ENCODE peak calls at places on chromosomes 2 and 18, in nine cellular contexts. S is suprapubic skin, I is spleen, E is body of pancreas, Q is transverse colon, C is HepG2, V is uterus, J is ovary, Z is NB4. D is an unnamed sample.

GRCh38 chr2:216911008-216911407 is 51.1 kb upstream of the TNP1 start:
- DNase-seq in S (no peak), I (no peak), E (no peak), Q (no peak), C (no peak), V (no peak), J (no peak), Z (no peak), D (no peak)

GRCh38 chr2:40373093-40373492 is 78.8 kb downstream of the SLC8A1 start:
- DNase-seq in S (no peak), I (no peak), E (no peak), Q (no peak), C (no peak), V (no peak), J (no peak), Z (no peak), D (no peak)

GRCh38 chr2:174607989-174608865 is 10.6 kb upstream of the WIPF1 start:
- DNase-seq in S (no peak), I (no peak), E (no peak), Q (no peak), C (no peak), V (no peak), J (no peak), Z (no peak), D (no peak)

GRCh38 chr2:148282201-148282600 is 261.3 kb downstream of the MBD5 start:
- DNase-seq in S (no peak), I (no peak), E (no peak), Q (no peak), C (no peak), V (no peak), J (no peak), Z (peak), D (no peak)

GRCh38 chr2:237911363-237912017 is 52.1 kb downstream of the RAMP1 start:
- DNase-seq in S (no peak), I (peak), E (no peak), Q (no peak), C (no peak), V (no peak), J (no peak), Z (no peak), D (no peak)

GRCh38 chr2:187875271-187875670 is 321.0 kb upstream of the TFPI start:
- DNase-seq in S (no peak), I (no peak), E (no peak), Q (no peak), C (no peak), V (no peak), J (no peak), Z (no peak), D (no peak)

GRCh38 chr2:104412384-104412783 is 441.5 kb upstream of the POU3F3 start:
- DNase-seq in S (no peak), I (no peak), E (peak), Q (peak), C (peak), V (no peak), J (no peak), Z (peak), D (no peak)

GRCh38 chr2:99789851-99790250 is 300.0 kb upstream of the REV1 start:
- DNase-seq in S (no peak), I (no peak), E (no peak), Q (no peak), C (no peak), V (no peak), J (no peak), Z (no peak), D (no peak)

GRCh38 chr2:112168422-112169124 is 30.4 kb downstream of the FBLN7 start:
- DNase-seq in S (peak), I (no peak), E (no peak), Q (no peak), C (peak), V (no peak), J (no peak), Z (no peak), D (peak)

GRCh38 chr2:206092297-206092696 is 6.3 kb upstream of the INO80D start:
- DNase-seq in S (no peak), I (no peak), E (no peak), Q (no peak), C (no peak), V (no peak), J (no peak), Z (no peak), D (no peak)

GRCh38 chr2:85890522-85891176 is 1.9 kb upstream of the ST3GAL5 start:
- DNase-seq in S (no peak), I (peak), E (no peak), Q (no peak), C (no peak), V (no peak), J (no peak), Z (peak), D (no peak)

GRCh38 chr2:55518846-55519167 is 711 bp upstream of the CFAP36 start:
- DNase-seq in S (no peak), I (no peak), E (no peak), Q (no peak), C (peak), V (no peak), J (no peak), Z (peak), D (no peak)

GRCh38 chr18:57698571-57699276 is 77.1 kb upstream of the NARS1 start:
- DNase-seq in S (no peak), I (no peak), E (no peak), Q (no peak), C (no peak), V (no peak), J (no peak), Z (no peak), D (no peak)

GRCh38 chr2:65637061-65637460 is 204.7 kb upstream of the SPRED2 start:
- DNase-seq in S (no peak), I (no peak), E (no peak), Q (no peak), C (no peak), V (no peak), J (no peak), Z (no peak), D (no peak)

GRCh38 chr2:12251749-12252148 is 465.0 kb upstream of the TRIB2 start:
- DNase-seq in S (no peak), I (no peak), E (no peak), Q (no peak), C (no peak), V (no peak), J (no peak), Z (no peak), D (no peak)

GRCh38 chr2:157246212-157247067 is 11.1 kb upstream of the GALNT5 start:
- DNase-seq in S (no peak), I (no peak), E (no peak), Q (no peak), C (no peak), V (no peak), J (no peak), Z (no peak), D (peak)

GRCh38 chr2:42492691-42493467 is 903 bp downstream of the KCNG3 start:
- DNase-seq in S (no peak), I (peak), E (peak), Q (peak), C (no peak), V (no peak), J (peak), Z (no peak), D (no peak)

GRCh38 chr2:55048925-55049793 is 1.1 kb downstream of the RTN4 start:
- DNase-seq in S (peak), I (peak), E (peak), Q (peak), C (peak), V (peak), J (peak), Z (peak), D (no peak)

GRCh38 chr2:85611217-85611704 is 605 bp downstream of the C2orf68 start:
- DNase-seq in S (no peak), I (no peak), E (no peak), Q (no peak), C (no peak), V (no peak), J (no peak), Z (no peak), D (no peak)

GRCh38 chr2:56749152-56749752 is 565.5 kb downstream of the CCDC85A start:
- DNase-seq in S (no peak), I (no peak), E (no peak), Q (no peak), C (peak), V (no peak), J (no peak), Z (peak), D (peak)

DNA sequence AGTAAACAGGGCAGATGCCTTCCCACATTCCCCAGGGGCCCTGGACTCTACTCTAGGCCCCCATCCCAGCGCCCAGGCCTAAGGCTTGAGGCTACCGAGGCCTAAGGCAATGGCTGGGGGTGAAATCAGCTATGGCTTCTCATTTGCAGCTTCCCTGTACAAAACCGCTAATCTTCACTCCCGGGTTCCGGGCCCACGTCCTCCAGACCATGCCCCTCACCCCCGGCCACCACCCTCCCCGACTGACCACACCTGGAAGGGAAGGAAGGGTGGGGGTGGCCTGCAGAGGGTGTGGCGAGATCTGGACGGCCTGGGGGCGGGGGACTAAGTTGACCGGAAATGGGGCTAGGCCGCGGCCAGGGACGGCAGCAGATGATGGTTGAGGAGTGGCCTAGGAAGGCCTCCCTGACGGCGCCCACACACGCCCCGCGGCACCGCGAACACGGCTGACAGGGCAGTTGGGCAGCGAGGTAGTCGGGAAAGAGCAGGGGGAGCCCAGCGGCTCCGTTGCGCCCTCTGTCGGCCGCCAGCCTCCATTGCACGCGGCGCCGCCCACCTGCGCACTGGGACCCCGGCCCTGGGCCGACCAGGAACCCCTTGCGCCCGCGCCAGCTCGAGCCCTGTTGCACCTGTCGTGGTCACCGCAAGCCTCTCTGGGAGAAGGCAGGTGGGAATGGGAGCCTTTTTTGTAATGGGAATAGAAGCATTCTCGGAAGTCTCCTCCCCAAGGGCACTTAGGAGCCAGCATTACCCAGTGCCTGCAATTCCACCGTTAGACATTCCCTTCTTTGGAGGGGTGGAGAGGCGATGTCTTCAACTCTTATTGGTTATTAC is 117.1 kb upstream of the STPG4 start:
- DNase-seq in S (peak), I (peak), E (peak), Q (peak), C (no peak), V (peak), J (peak), Z (peak), D (peak)
- TF ChIP-seq POLR2A in S (no peak), I (no peak), E (no peak), Q (peak), C (no peak), V (peak), J (no peak), Z (no peak), D (no peak)

DNA sequence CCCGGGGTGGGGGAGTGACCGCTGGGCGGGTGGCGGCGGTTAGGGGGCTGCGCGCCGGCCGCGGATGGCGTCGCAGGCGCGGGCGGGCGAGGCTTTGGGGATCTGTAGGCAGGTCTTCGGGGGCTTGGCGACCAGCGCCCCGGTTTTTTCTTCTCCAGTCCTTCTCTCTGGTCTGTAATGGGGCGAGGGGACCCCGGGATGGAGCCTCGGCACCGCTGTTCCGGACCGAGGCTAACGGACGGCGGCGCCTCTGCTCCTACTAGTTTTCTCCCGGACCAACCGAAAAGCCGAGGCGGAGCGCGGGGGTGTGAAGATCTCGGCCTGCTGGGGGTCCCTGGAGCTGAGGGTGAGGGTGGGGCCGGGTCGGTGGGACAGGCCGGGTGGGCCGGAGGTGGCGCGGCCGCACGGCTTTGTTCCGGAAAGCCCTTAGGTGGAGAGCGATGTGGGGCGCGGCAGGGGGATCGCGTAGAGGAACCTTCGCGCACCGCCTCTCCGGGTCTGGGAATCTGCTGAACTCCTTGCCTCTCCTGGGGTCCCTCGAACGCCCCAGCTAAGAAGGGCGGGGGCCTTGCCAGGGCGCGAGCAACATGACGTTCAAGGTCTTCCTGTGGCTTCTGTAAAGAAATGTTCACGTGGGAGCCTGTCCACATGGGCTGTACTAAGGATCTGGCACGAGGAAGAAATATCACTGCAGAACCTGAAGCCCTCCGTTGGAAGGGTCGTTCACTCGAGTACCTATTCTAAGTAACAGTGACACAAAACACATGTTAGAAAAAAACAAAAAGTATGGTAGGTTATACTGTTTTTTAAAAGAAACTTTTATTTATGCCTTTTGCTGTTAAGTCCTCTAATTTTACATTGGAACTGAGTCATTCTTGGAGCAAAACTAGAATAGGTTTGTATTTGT is 861 bp downstream of the SLC39A10 start:
- DNase-seq in S (peak), I (peak), E (peak), Q (peak), C (peak), V (peak), J (peak), Z (peak), D (no peak)
- TF ChIP-seq POLR2A in S (no peak), I (peak), E (peak), Q (peak), C (peak), V (peak), J (peak), Z (peak), D (no peak)

GRCh38 chr18:13543144-13543543 is 183.2 kb downstream of the FAM210A start:
- DNase-seq in S (no peak), I (no peak), E (no peak), Q (no peak), C (no peak), V (no peak), J (no peak), Z (no peak), D (no peak)
- TF ChIP-seq POLR2A in S (no peak), I (no peak), E (no peak), Q (no peak), C (no peak), V (no peak), J (no peak), Z (no peak), D (no peak)

GRCh38 chr18:11025671-11026070 is 123.7 kb downstream of the PIEZO2 start:
- DNase-seq in S (no peak), I (no peak), E (no peak), Q (no peak), C (no peak), V (no peak), J (no peak), Z (no peak), D (no peak)

GRCh38 chr18:11025270-11025669 is 124.1 kb downstream of the PIEZO2 start:
- DNase-seq in S (no peak), I (no peak), E (no peak), Q (no peak), C (no peak), V (no peak), J (no peak), Z (no peak), D (no peak)

GRCh38 chr18:11029021-11029420 is 120.3 kb downstream of the PIEZO2 start:
- DNase-seq in S (no peak), I (no peak), E (no peak), Q (no peak), C (no peak), V (no peak), J (no peak), Z (no peak), D (no peak)

GRCh38 chr18:11031966-11032365 is 117.4 kb downstream of the PIEZO2 start:
- DNase-seq in S (no peak), I (no peak), E (no peak), Q (no peak), C (no peak), V (no peak), J (no peak), Z (no peak), D (no peak)

DNA sequence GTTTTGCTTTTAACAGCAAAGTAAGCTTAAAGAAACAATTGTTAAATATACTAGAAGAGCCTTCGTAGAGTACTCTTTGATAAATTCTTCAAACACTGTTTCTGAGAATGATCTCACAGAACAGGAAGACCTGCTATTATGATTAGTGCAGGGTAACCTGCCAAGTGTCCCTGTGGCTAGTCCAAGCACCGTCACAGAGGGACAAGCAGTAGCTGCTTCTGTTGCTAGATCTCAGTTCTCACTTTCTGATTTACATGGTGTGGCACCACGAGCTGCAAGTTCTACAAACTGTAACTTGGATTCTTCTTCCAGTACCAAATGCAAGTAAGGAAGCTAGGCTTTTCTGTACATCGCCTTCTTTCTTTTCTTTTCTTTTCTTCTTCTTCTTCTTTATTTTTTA is 121.5 kb downstream of the PIEZO2 start:
- DNase-seq in S (no peak), I (no peak), E (no peak), Q (no peak), C (no peak), V (no peak), J (no peak), Z (no peak), D (no peak)
- TF ChIP-seq POLR2A in S (no peak), I (no peak), E (no peak), Q (no peak), C (no peak), V (no peak), J (no peak), Z (no peak), D (no peak)

DNA sequence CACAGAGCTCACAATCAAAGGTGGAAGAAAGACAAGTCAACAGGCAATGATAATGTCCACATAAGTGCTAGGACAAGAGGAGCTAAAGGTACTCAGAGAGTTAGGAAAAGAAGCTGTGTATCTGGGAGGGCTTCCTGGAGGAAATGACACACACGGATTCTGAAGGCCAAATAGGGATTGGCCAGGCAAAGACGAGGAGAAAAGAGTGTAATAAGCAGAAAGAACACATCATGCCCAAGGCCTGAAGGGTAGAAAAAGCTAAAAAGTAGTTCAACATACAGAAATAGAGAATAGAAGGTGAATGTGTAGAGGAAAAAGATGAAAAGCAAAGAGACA is 36.2 kb downstream of the VIT start:
- DNase-seq in S (no peak), I (no peak), E (no peak), Q (no peak), C (no peak), V (no peak), J (no peak), Z (no peak), D (no peak)
- TF ChIP-seq POLR2A in S (no peak), I (no peak), E (no peak), Q (no peak), C (no peak), V (no peak), J (no peak), Z (no peak), D (no peak)

D was measured in H54.